ENCODE peak calls at places on chromosomes 16 and 17, in four cellular contexts. J, L, A and W are unnamed samples.

GRCh38 chr17:9256361-9256943 is 235.1 kb downstream of the NTN1 start:
- DNase-seq in J (no peak), L (no peak), A (no peak), W (no peak)

GRCh38 chr16:27085182-27085581 is 18.5 kb downstream of the C16orf82 start:
- DNase-seq in J (no peak), L (no peak), A (no peak), W (no peak)

GRCh38 chr17:6668219-6668618 is 16.7 kb downstream of the C17orf100 start:
- DNase-seq in J (no peak), L (no peak), A (no peak), W (no peak)

GRCh38 chr17:49515196-49515770 is 20.2 kb downstream of the NGFR start:
- DNase-seq in J (peak; percentile 94), L (peak; percentile 57), A (no peak), W (peak; percentile 98)

GRCh38 chr17:2177235-2177811 is 122.4 kb downstream of the HIC1 start:
- DNase-seq in J (no peak), L (no peak), A (no peak), W (peak; percentile 69)

GRCh38 chr17:13698832-13699231 is 97.1 kb upstream of the HS3ST3A1 start:
- DNase-seq in J (peak; percentile 74), L (no peak), A (no peak), W (no peak)

GRCh38 chr17:28334666-28335200 is 539 bp downstream of the IFT20 start:
- DNase-seq in J (no peak), L (no peak), A (no peak), W (no peak)

GRCh38 chr16:15819046-15819445 is 37.8 kb downstream of the MYH11 start:
- DNase-seq in J (no peak), L (no peak), A (no peak), W (no peak)

GRCh38 chr17:79947351-79948031 is 88.2 kb downstream of the TBC1D16 start:
- DNase-seq in J (peak; percentile 28), L (no peak), A (no peak), W (no peak)

GRCh38 chr16:65945485-65945884 is 421.0 kb upstream of the CDH5 start:
- DNase-seq in J (no peak), L (no peak), A (no peak), W (no peak)

GRCh38 chr17:6556121-6557039 is at the start of gene PITPNM3:
- DNase-seq in J (no peak), L (no peak), A (no peak), W (peak; percentile 18)

GRCh38 chr17:40522250-40522960 is 21.0 kb upstream of the TNS4 start:
- DNase-seq in J (no peak), L (no peak), A (no peak), W (no peak)

GRCh38 chr17:17661134-17661533 is 20.1 kb upstream of the RAI1 start:
- DNase-seq in J (no peak), L (no peak), A (no peak), W (no peak)

GRCh38 chr16:28146536-28146935 is 65.2 kb downstream of the XPO6 start:
- DNase-seq in J (no peak), L (no peak), A (no peak), W (no peak)

GRCh38 chr17:21242026-21242700 is 11.0 kb downstream of the NATD1 start:
- DNase-seq in J (no peak), L (no peak), A (no peak), W (no peak)

GRCh38 chr16:3934491-3935185 is 54.1 kb upstream of the CREBBP start:
- DNase-seq in J (no peak), L (no peak), A (no peak), W (no peak)

GRCh38 chr16:495127-495748 is 32.3 kb upstream of the CAPN15 start:
- DNase-seq in J (peak; percentile 82), L (no peak), A (peak; percentile 41), W (peak; percentile 60)

GRCh38 chr16:3046506-3047386 is at the start of gene MMP25:
- DNase-seq in J (no peak), L (no peak), A (no peak), W (no peak)

GRCh38 chr17:31431795-31432658 is 40.6 kb downstream of the RAB11FIP4 start:
- DNase-seq in J (peak; percentile 85), L (peak; percentile 73), A (no peak), W (no peak)

GRCh38 chr17:17088511-17089205 is 46.4 kb downstream of the MPRIP start:
- DNase-seq in J (no peak), L (no peak), A (no peak), W (no peak)

GRCh38 chr16:65355706-65356105 is 233.8 kb upstream of the CDH11 start:
- DNase-seq in J (no peak), L (no peak), A (no peak), W (no peak)

GRCh38 chr17:80422981-80423380 is 8.0 kb downstream of the ENDOV start:
- DNase-seq in J (no peak), L (no peak), A (no peak), W (no peak)

GRCh38 chr17:33273743-33274410 is 19.2 kb downstream of the ASIC2 start:
- DNase-seq in J (no peak), L (no peak), A (no peak), W (no peak)

GRCh38 chr17:61294777-61295176 is 104.9 kb upstream of the TBX2 start:
- DNase-seq in J (no peak), L (no peak), A (no peak), W (peak; percentile 83)

GRCh38 chr16:81583893-81584705 is 139.5 kb downstream of the CMIP start:
- DNase-seq in J (no peak), L (no peak), A (no peak), W (peak; percentile 78)

GRCh38 chr16:14180431-14181059 is 109.4 kb downstream of the MRTFB start:
- DNase-seq in J (peak; percentile 49), L (peak; percentile 23), A (no peak), W (peak; percentile 66)

GRCh38 chr17:77425791-77426641 is 285.2 kb downstream of the SEC14L1 start:
- DNase-seq in J (peak; percentile 82), L (no peak), A (no peak), W (peak; percentile 96)

GRCh38 chr16:5036228-5037156 is 2.8 kb upstream of the NAGPA start:
- DNase-seq in J (peak; percentile 81), L (no peak), A (no peak), W (peak; percentile 9)

GRCh38 chr17:42016411-42016831 is 818 bp downstream of the DNAJC7 start:
- DNase-seq in J (no peak), L (no peak), A (no peak), W (peak; percentile 37)

GRCh38 chr16:4494746-4495490 is 18.7 kb downstream of the HMOX2 start:
- DNase-seq in J (no peak), L (no peak), A (no peak), W (peak; percentile 79)

DNA sequence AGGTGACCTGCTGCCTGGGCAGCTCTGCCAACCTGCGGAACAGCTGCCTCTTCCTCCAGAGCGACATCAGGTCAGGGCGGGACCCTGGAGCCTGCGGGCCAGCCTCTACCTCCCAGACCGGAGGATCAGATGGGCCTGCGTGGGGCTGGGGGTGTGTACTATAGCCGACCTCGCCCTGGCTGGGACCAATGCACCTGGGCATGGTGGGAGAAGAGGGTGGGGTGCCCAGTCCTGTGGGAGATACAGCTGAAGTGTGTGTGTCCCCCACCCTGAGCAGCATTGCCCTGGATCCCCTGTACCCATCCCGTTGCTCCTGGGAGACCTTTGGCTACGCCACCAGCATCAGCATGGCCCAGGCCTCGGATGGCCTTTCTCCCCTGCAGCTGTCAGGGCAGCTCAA is 19.3 kb downstream of the CASKIN2 start:
- DNase-seq in J (no peak), L (no peak), A (no peak), W (no peak)
- H2BK15ac ChIP-seq in J (no peak overlapping the region), L (no peak overlapping the region), A (no peak overlapping the region), W (no peak overlapping the region)

DNA sequence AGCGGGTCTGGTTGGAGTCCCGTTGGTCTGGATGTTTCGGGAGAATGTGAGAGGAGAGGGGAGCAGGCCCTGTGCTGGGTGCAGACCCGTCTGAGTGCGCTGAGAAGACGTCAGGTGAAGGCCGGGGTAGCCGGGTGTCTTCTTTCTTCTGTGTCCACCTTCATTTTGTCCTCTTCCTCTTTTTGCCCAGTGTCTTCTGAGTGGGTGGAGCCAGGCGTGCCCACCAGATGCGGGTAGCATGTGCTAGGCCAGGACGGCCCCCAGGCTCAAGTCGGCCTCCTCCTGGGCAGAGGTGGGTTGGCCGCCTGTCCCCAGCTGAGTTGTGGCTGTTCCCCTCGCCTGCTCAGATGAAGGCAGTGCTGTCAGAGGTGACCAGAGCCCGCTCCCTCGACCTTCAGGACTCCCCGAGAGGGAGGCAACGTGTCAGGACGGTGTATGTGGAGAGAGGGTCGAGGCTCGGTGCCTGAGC is 3.5 kb downstream of the METRNL start:
- DNase-seq in J (no peak), L (no peak), A (no peak), W (no peak)
- H2BK12ac ChIP-seq in J (peak overlapping the region; percentile 29), L (no peak overlapping the region), A (peak overlapping the region; percentile 100), W (peak overlapping the region; percentile 16)

GRCh38 chr16:22388101-22388644 is 13.8 kb upstream of the CDR2 start:
- DNase-seq in J (no peak), L (no peak), A (no peak), W (no peak)
- H2BK15ac ChIP-seq in J (no peak overlapping the region), L (no peak overlapping the region), A (no peak overlapping the region), W (no peak overlapping the region)

GRCh38 chr16:57479043-57479421 is 7.3 kb downstream of the DOK4 start:
- DNase-seq in J (no peak), L (no peak), A (no peak), W (no peak)
- H2BK12ac ChIP-seq in J (no peak overlapping the region), L (peak overlapping the region; percentile 14), A (peak overlapping the region; percentile 2), W (no peak overlapping the region)

DNA sequence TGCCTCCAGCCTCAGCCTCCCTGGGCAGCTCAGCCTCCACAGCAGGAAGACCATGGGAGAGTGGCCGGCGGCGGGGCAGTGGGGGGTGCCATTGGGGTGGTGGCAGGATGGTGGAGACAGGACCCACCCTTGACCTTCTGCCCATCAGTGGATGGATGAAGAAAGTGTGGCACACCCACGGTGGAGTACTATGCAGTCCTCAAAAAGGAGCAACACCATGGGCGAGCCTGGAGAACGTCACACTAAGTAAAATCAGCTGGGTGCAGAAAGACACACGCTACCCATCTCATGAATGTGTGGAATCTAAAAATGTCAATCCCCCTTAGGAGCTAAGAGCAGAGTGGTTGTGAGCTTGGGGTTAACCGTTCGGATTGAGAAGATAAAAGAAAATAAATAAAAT is 34.8 kb upstream of the ACSF3 start:
- DNase-seq in J (no peak), L (no peak), A (no peak), W (no peak)
- H2BK15ac ChIP-seq in J (no peak overlapping the region), L (no peak overlapping the region), A (no peak overlapping the region), W (no peak overlapping the region)